ENCODE peak calls at places on chromosomes 1 and 21, in nine cellular contexts. L is neural crest cell, J is T-helper 17 cell, S is HTR-8/SVneo, K is neural progenitor cell, M is head of caudate nucleus, G is mucosa of gallbladder, R is AG08395, Z is myocyte. O is an unnamed sample.

GRCh38 chr1:91779603-91780021 is 106.3 kb downstream of the TGFBR3 start:
- DNase-seq in J (no peak), L (no peak), Z (peak), S (no peak), R (no peak), M (no peak), K (no peak), G (no peak), O (no peak)

GRCh38 chr1:165290143-165290542 is 66.4 kb downstream of the LMX1A start:
- DNase-seq in R (no peak), J (no peak), M (no peak), K (no peak), G (peak), S (no peak), Z (peak), L (no peak), O (peak)

GRCh38 chr1:207145401-207146058 is 41.5 kb downstream of the C4BPA start:
- DNase-seq in K (no peak), R (no peak), M (no peak), S (no peak), Z (no peak), L (no peak), J (no peak), G (no peak), O (no peak)

GRCh38 chr1:24236170-24237045 is 49.3 kb upstream of the IFNLR1 start:
- DNase-seq in R (peak), K (no peak), M (no peak), S (peak), L (no peak), G (no peak), J (no peak), Z (no peak), O (peak)

GRCh38 chr1:30476911-30477459 is 246.4 kb downstream of the MATN1 start:
- DNase-seq in M (no peak), K (no peak), G (no peak), L (no peak), R (no peak), Z (no peak), J (no peak), S (no peak), O (no peak)

GRCh38 chr1:116067564-116067887 is 43.7 kb upstream of the MAB21L3 start:
- DNase-seq in M (no peak), G (no peak), Z (peak), K (no peak), L (no peak), J (no peak), R (peak), S (peak), O (peak)

GRCh38 chr1:23343246-23344110 is 606 bp downstream of the HNRNPR start:
- DNase-seq in K (peak), L (peak), J (no peak), S (peak), G (no peak), R (peak), Z (peak), M (peak), O (peak)

GRCh38 chr21:14306143-14306907 is 76.6 kb downstream of the HSPA13 start:
- DNase-seq in M (no peak), Z (peak), J (no peak), L (no peak), K (no peak), R (no peak), S (no peak), G (no peak), O (peak)

GRCh38 chr1:200310824-200311223 is 99.0 kb downstream of the ZNF281 start:
- DNase-seq in S (no peak), Z (no peak), R (no peak), G (no peak), L (no peak), J (no peak), K (no peak), M (no peak), O (no peak)

GRCh38 chr1:7847599-7847998 is 5.3 kb downstream of the UTS2 start:
- DNase-seq in K (no peak), R (peak), L (no peak), M (no peak), G (no peak), Z (peak), S (peak), J (no peak), O (peak)

GRCh38 chr1:92909321-92909720 is 51.9 kb downstream of the DIPK1A start:
- DNase-seq in K (no peak), M (no peak), J (no peak), S (peak), Z (peak), L (no peak), R (peak), G (no peak), O (peak)

GRCh38 chr1:224498574-224499170 is 64.1 kb upstream of the WDR26 start:
- DNase-seq in L (no peak), Z (no peak), R (no peak), M (no peak), S (peak), K (peak), G (no peak), J (no peak), O (peak)

GRCh38 chr1:56481140-56481694 is 98.1 kb downstream of the PLPP3 start:
- DNase-seq in K (no peak), M (no peak), Z (no peak), R (no peak), L (no peak), G (no peak), J (no peak), S (no peak), O (no peak)

GRCh38 chr1:51673279-51673678 is 56.4 kb downstream of the OSBPL9 start:
- DNase-seq in J (no peak), M (no peak), S (no peak), K (no peak), R (no peak), Z (no peak), G (no peak), L (no peak), O (no peak)

GRCh38 chr1:115219937-115220336 is 118.1 kb downstream of the NGF start:
- DNase-seq in G (no peak), K (peak), L (no peak), S (no peak), J (no peak), M (no peak), R (no peak), Z (no peak), O (no peak)